ENCODE peak calls at places on chromosomes 4 and X, in five cellular contexts. S is mammary epithelial cell, D is astrocyte, N is mesenchymal stem cell, B is breast epithelium. A is an unnamed sample.
A peak's percentile ranks its signal among the peaks of the same experiment; 100 is the strongest.

GRCh38 chr4:3783691-3784306 is 17.6 kb downstream of the ADRA2C start:
- DNase-seq in S (no peak), D (no peak), N (no peak), B (no peak), A (no peak)

GRCh38 chr4:77826280-77826679 is 7.1 kb upstream of the CNOT6L start:
- DNase-seq in S (no peak), D (no peak), N (no peak), B (no peak), A (no peak)

GRCh38 chr4:159006202-159006601 is 96.7 kb upstream of the RAPGEF2 start:
- DNase-seq in S (peak; percentile 98), D (peak; percentile 63), N (peak; percentile 52), B (no peak), A (no peak)

GRCh38 chr4:184460495-184461285 is 13.7 kb downstream of the IRF2 start:
- DNase-seq in S (no peak), D (no peak), N (no peak), B (no peak), A (no peak)

GRCh38 chr4:8595237-8596087 is 2.9 kb downstream of the CPZ start:
- DNase-seq in S (no peak), D (peak; percentile 12), N (no peak), B (no peak), A (no peak)

GRCh38 chr4:57501715-57502114 is 391.5 kb upstream of the IGFBP7 start:
- DNase-seq in S (peak; percentile 47), D (peak; percentile 85), N (peak; percentile 3), B (no peak), A (no peak)

GRCh38 chr4:95549246-95550138 is 719 bp upstream of the UNC5C start:
- DNase-seq in S (peak; percentile 60), D (peak; percentile 52), N (peak; percentile 91), B (peak; percentile 49), A (peak; percentile 78)

GRCh38 chr4:38815879-38816782 is 11.5 kb upstream of the TLR1 start:
- DNase-seq in S (peak; percentile 75), D (peak; percentile 32), N (peak; percentile 52), B (no peak), A (no peak)

GRCh38 chr4:143356493-143356892 is 19.8 kb downstream of the GAB1 start:
- DNase-seq in S (peak; percentile 75), D (no peak), N (no peak), B (no peak), A (no peak)

GRCh38 chr4:110483516-110483915 is 7.6 kb downstream of the ENPEP start:
- DNase-seq in S (no peak), D (peak; percentile 62), N (no peak), B (no peak), A (no peak)

GRCh38 chr4:122583906-122584305 is 37.0 kb downstream of the IL21 start:
- DNase-seq in S (peak; percentile 39), D (no peak), N (peak; percentile 73), B (peak; percentile 27), A (no peak)

GRCh38 chr4:81997313-81997712 is 376.5 kb downstream of the HNRNPD start:
- DNase-seq in S (no peak), D (no peak), N (no peak), B (no peak), A (no peak)

GRCh38 chr4:124306352-124306751 is 406.2 kb downstream of the ANKRD50 start:
- DNase-seq in S (no peak), D (no peak), N (no peak), B (no peak), A (no peak)

GRCh38 chr4:86497131-86497530 is 97.0 kb upstream of the PTPN13 start:
- DNase-seq in S (peak; percentile 48), D (no peak), N (no peak), B (peak; percentile 73), A (no peak)

GRCh38 chrX:139596068-139596467 is 65.5 kb downstream of the F9 start:
- DNase-seq in S (no peak), D (no peak), N (no peak), B (no peak), A (no peak)

GRCh38 chr4:168631241-168632151 is 134.6 kb downstream of the PALLD start:
- DNase-seq in S (peak; percentile 80), D (peak; percentile 77), N (peak; percentile 80), B (peak; percentile 42), A (peak; percentile 93)

GRCh38 chr4:3047464-3048286 is 26.7 kb downstream of the HTT-AS start:
- DNase-seq in S (peak; percentile 31), D (no peak), N (peak; percentile 64), B (no peak), A (peak; percentile 75)

GRCh38 chr4:20017035-20017434 is 234.7 kb upstream of the SLIT2 start:
- DNase-seq in S (no peak), D (peak; percentile 84), N (no peak), B (no peak), A (no peak)
- H3K4me1 ChIP-seq in S (no peaks in the 10 kb centered on the region), D (no peaks in the 10 kb centered on the region), N (no peaks in the 10 kb centered on the region), B (no peaks in the 10 kb centered on the region), A (no peaks in the 10 kb centered on the region)

GRCh38 chr4:172708184-172708583 is 460.4 kb upstream of the GALNT7 start:
- DNase-seq in S (no peak), D (no peak), N (no peak), B (no peak), A (no peak)
- H3K9me3 ChIP-seq in S (no peaks in the 10 kb centered on the region), D (peaks cover 4% of the 10 kb centered on the region), N (peaks cover 50% of the 10 kb centered on the region), B (peaks cover 23% of the 10 kb centered on the region), A (no peaks in the 10 kb centered on the region)

GRCh38 chrX:115591856-115592842 is 31.2 kb downstream of the PLS3 start:
- DNase-seq in S (peak; percentile 77), D (no peak), N (no peak), B (no peak), A (no peak)
- H3K4me1 ChIP-seq in S (peaks cover 23% of the 10 kb centered on the region), D (peaks cover 22% of the 10 kb centered on the region), N (no peaks in the 10 kb centered on the region), B (no peaks in the 10 kb centered on the region), A (peaks cover 41% of the 10 kb centered on the region)

GRCh38 chr4:186712690-186713089 is 11.0 kb downstream of the FAT1 start:
- DNase-seq in S (no peak), D (no peak), N (no peak), B (no peak), A (peak; percentile 18)

GRCh38 chr4:186710521-186711119 is 13.0 kb downstream of the FAT1 start:
- DNase-seq in S (no peak), D (no peak), N (no peak), B (no peak), A (no peak)

GRCh38 chr4:186714006-186714675 is 9.5 kb downstream of the FAT1 start:
- DNase-seq in S (no peak), D (peak; percentile 53), N (no peak), B (no peak), A (no peak)

GRCh38 chr4:186717556-186717955 is 6.1 kb downstream of the FAT1 start:
- DNase-seq in S (peak; percentile 82), D (no peak), N (no peak), B (no peak), A (no peak)

DNA sequence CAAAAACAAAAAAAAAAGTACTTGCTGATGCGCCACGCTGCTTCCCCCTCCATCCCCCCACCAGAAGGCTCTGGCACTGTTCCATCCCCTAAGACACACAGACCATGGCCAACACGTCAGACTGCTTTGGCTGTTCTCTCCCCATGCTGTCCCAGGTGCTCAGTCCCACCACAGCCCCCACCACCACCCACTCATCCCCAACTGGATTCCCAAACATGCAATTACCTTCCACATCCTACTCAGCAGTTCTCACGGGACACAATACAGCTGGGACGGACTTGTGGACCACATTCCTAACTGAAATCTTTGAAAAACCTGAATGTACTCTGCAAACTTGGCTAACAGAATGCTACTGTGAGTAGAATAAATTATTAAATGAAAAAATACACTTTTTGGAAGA is 8.6 kb downstream of the FAT1 start:
- DNase-seq in S (no peak), D (peak; percentile 61), N (no peak), B (no peak), A (no peak)
- H3K9me3 ChIP-seq in S (peaks cover 5% of the 10 kb centered on the region), D (no peaks in the 10 kb centered on the region), N (peaks cover 14% of the 10 kb centered on the region), B (peaks cover 8% of the 10 kb centered on the region), A (no peaks in the 10 kb centered on the region)

A was measured in cardiac muscle cell.